ENCODE peak calls at places on chromosomes 12 and 14, in five cellular contexts. One of them, this sample, is unnamed.

GRCh38 chr12:88298761-88299242 is 156.7 kb downstream of the TMTC3 start:
- DNase-seq in cardiac muscle cell: peak
- DNase-seq in DND-41: no peak
- DNase-seq in cardiac fibroblast: peak
- DNase-seq in effector memory CD4-positive, alpha-beta T cell: no peak
- DNase-seq in this sample: no peak

GRCh38 chr12:102681747-102682146 is 201.4 kb upstream of the IGF1 start:
- DNase-seq in cardiac muscle cell: no peak
- DNase-seq in DND-41: no peak
- DNase-seq in cardiac fibroblast: no peak
- DNase-seq in effector memory CD4-positive, alpha-beta T cell: no peak
- DNase-seq in this sample: no peak

GRCh38 chr12:131004166-131004565 is 50.5 kb downstream of the ADGRD1 start:
- DNase-seq in cardiac muscle cell: no peak
- DNase-seq in DND-41: no peak
- DNase-seq in cardiac fibroblast: no peak
- DNase-seq in effector memory CD4-positive, alpha-beta T cell: no peak
- DNase-seq in this sample: no peak

GRCh38 chr14:64960762-64961276 is 11.3 kb downstream of the RAB15 start:
- DNase-seq in cardiac muscle cell: no peak
- DNase-seq in DND-41: no peak
- DNase-seq in cardiac fibroblast: no peak
- DNase-seq in effector memory CD4-positive, alpha-beta T cell: no peak
- DNase-seq in this sample: no peak

GRCh38 chr12:30201301-30202160 is 417.8 kb upstream of the TMTC1 start:
- DNase-seq in cardiac muscle cell: peak
- DNase-seq in DND-41: no peak
- DNase-seq in cardiac fibroblast: peak
- DNase-seq in effector memory CD4-positive, alpha-beta T cell: no peak
- DNase-seq in this sample: no peak

GRCh38 chr14:50530358-50530757 is 2.0 kb downstream of the MAP4K5 start:
- DNase-seq in cardiac muscle cell: no peak
- DNase-seq in DND-41: no peak
- DNase-seq in cardiac fibroblast: peak
- DNase-seq in effector memory CD4-positive, alpha-beta T cell: no peak
- DNase-seq in this sample: no peak

GRCh38 chr14:58829594-58829993 is 191.8 kb downstream of the DACT1 start:
- DNase-seq in cardiac muscle cell: no peak
- DNase-seq in DND-41: no peak
- DNase-seq in cardiac fibroblast: peak
- DNase-seq in effector memory CD4-positive, alpha-beta T cell: no peak
- DNase-seq in this sample: no peak

GRCh38 chr14:30621354-30621953 is 665 bp upstream of the SCFD1 start:
- DNase-seq in cardiac muscle cell: peak
- DNase-seq in DND-41: peak
- DNase-seq in cardiac fibroblast: peak
- DNase-seq in effector memory CD4-positive, alpha-beta T cell: no peak
- DNase-seq in this sample: peak

GRCh38 chr12:7915911-7916403 is 20.0 kb downstream of the SLC2A3 start:
- DNase-seq in cardiac muscle cell: no peak
- DNase-seq in DND-41: no peak
- DNase-seq in cardiac fibroblast: no peak
- DNase-seq in effector memory CD4-positive, alpha-beta T cell: no peak
- DNase-seq in this sample: peak

GRCh38 chr14:90522585-90523191 is 125.9 kb downstream of the CALM1 start:
- DNase-seq in cardiac muscle cell: no peak
- DNase-seq in DND-41: no peak
- DNase-seq in cardiac fibroblast: no peak
- DNase-seq in effector memory CD4-positive, alpha-beta T cell: no peak
- DNase-seq in this sample: no peak

GRCh38 chr14:104931771-104932675 is 7.3 kb downstream of the PLD4 start:
- DNase-seq in cardiac muscle cell: peak
- DNase-seq in DND-41: no peak
- DNase-seq in cardiac fibroblast: no peak
- DNase-seq in effector memory CD4-positive, alpha-beta T cell: no peak
- DNase-seq in this sample: no peak

GRCh38 chr12:132429932-132430643 is 59.9 kb upstream of the FBRSL1 start:
- DNase-seq in cardiac muscle cell: no peak
- DNase-seq in DND-41: peak
- DNase-seq in cardiac fibroblast: peak
- DNase-seq in effector memory CD4-positive, alpha-beta T cell: peak
- DNase-seq in this sample: peak

GRCh38 chr12:52356762-52357580 is 10.3 kb downstream of the KRT85 start:
- DNase-seq in cardiac muscle cell: no peak
- DNase-seq in DND-41: no peak
- DNase-seq in cardiac fibroblast: no peak
- DNase-seq in effector memory CD4-positive, alpha-beta T cell: no peak
- DNase-seq in this sample: no peak

GRCh38 chr12:77999074-77999715 is 168.5 kb downstream of the NAV3 start:
- DNase-seq in cardiac muscle cell: no peak
- DNase-seq in DND-41: no peak
- DNase-seq in cardiac fibroblast: no peak
- DNase-seq in effector memory CD4-positive, alpha-beta T cell: no peak
- DNase-seq in this sample: no peak

GRCh38 chr12:80935076-80935475 is 2.7 kb downstream of the LIN7A start:
- DNase-seq in cardiac muscle cell: no peak
- DNase-seq in DND-41: no peak
- DNase-seq in cardiac fibroblast: no peak
- DNase-seq in effector memory CD4-positive, alpha-beta T cell: no peak
- DNase-seq in this sample: no peak

GRCh38 chr14:54829486-54830224 is 73.0 kb downstream of the GCH1 start:
- DNase-seq in cardiac muscle cell: no peak
- DNase-seq in DND-41: no peak
- DNase-seq in cardiac fibroblast: no peak
- DNase-seq in effector memory CD4-positive, alpha-beta T cell: no peak
- DNase-seq in this sample: no peak

GRCh38 chr12:110530511-110530910 is 28.4 kb downstream of the RAD9B start:
- DNase-seq in cardiac muscle cell: peak
- DNase-seq in DND-41: no peak
- DNase-seq in cardiac fibroblast: no peak
- DNase-seq in effector memory CD4-positive, alpha-beta T cell: no peak
- DNase-seq in this sample: no peak

GRCh38 chr12:24421759-24422158 is 472.3 kb upstream of the SOX5 start:
- DNase-seq in cardiac muscle cell: no peak
- DNase-seq in DND-41: no peak
- DNase-seq in cardiac fibroblast: no peak
- DNase-seq in effector memory CD4-positive, alpha-beta T cell: no peak
- DNase-seq in this sample: no peak

GRCh38 chr12:8941691-8942478 is 7.6 kb downstream of the M6PR start:
- DNase-seq in cardiac muscle cell: no peak
- DNase-seq in DND-41: no peak
- DNase-seq in cardiac fibroblast: no peak
- DNase-seq in effector memory CD4-positive, alpha-beta T cell: no peak
- DNase-seq in this sample: no peak

GRCh38 chr14:100193417-100194357 is 34.2 kb upstream of the DEGS2 start:
- DNase-seq in cardiac muscle cell: no peak
- DNase-seq in DND-41: no peak
- DNase-seq in cardiac fibroblast: no peak
- DNase-seq in effector memory CD4-positive, alpha-beta T cell: no peak
- DNase-seq in this sample: no peak

GRCh38 chr12:51528852-51529545 is 62.0 kb upstream of the SCN8A start:
- DNase-seq in cardiac muscle cell: no peak
- DNase-seq in DND-41: no peak
- DNase-seq in cardiac fibroblast: no peak
- DNase-seq in effector memory CD4-positive, alpha-beta T cell: no peak
- DNase-seq in this sample: no peak

GRCh38 chr14:106802413-106803364 is 1276.3 kb downstream of the TMEM121 start:
- DNase-seq in cardiac muscle cell: no peak
- DNase-seq in DND-41: no peak
- DNase-seq in cardiac fibroblast: no peak
- DNase-seq in effector memory CD4-positive, alpha-beta T cell: no peak
- DNase-seq in this sample: no peak

GRCh38 chr12:1518486-1518762 is 76.0 kb downstream of the FBXL14 start:
- DNase-seq in cardiac muscle cell: peak
- DNase-seq in DND-41: no peak
- DNase-seq in cardiac fibroblast: no peak
- DNase-seq in effector memory CD4-positive, alpha-beta T cell: no peak
- DNase-seq in this sample: no peak

GRCh38 chr12:1519642-1520041 is 74.7 kb downstream of the FBXL14 start:
- DNase-seq in cardiac muscle cell: peak
- DNase-seq in DND-41: no peak
- DNase-seq in cardiac fibroblast: no peak
- DNase-seq in effector memory CD4-positive, alpha-beta T cell: no peak
- DNase-seq in this sample: no peak

GRCh38 chr12:1517734-1518485 is 76.5 kb downstream of the FBXL14 start:
- DNase-seq in cardiac muscle cell: no peak
- DNase-seq in DND-41: no peak
- DNase-seq in cardiac fibroblast: no peak
- DNase-seq in effector memory CD4-positive, alpha-beta T cell: no peak
- DNase-seq in this sample: no peak

GRCh38 chr12:1517007-1517406 is 77.4 kb downstream of the FBXL14 start:
- DNase-seq in cardiac muscle cell: peak
- DNase-seq in DND-41: peak
- DNase-seq in cardiac fibroblast: peak
- DNase-seq in effector memory CD4-positive, alpha-beta T cell: no peak
- DNase-seq in this sample: no peak

GRCh38 chr12:1518763-1519516 is 75.4 kb downstream of the FBXL14 start:
- DNase-seq in cardiac muscle cell: peak
- DNase-seq in DND-41: no peak
- DNase-seq in cardiac fibroblast: peak
- DNase-seq in effector memory CD4-positive, alpha-beta T cell: no peak
- DNase-seq in this sample: no peak
- H3K4me3 ChIP-seq in cardiac muscle cell: no peak
- H3K4me3 ChIP-seq in DND-41: no peak
- H3K4me3 ChIP-seq in cardiac fibroblast: peak
- H3K4me3 ChIP-seq in effector memory CD4-positive, alpha-beta T cell: no peak
- H3K4me3 ChIP-seq in this sample: no peak

GRCh38 chr14:88005050-88005481 is at the start of gene GPR65:
- DNase-seq in cardiac muscle cell: no peak
- DNase-seq in DND-41: peak
- DNase-seq in cardiac fibroblast: peak
- DNase-seq in effector memory CD4-positive, alpha-beta T cell: peak
- DNase-seq in this sample: peak
- H3K4me3 ChIP-seq in cardiac muscle cell: no peak
- H3K4me3 ChIP-seq in DND-41: peak
- H3K4me3 ChIP-seq in cardiac fibroblast: no peak
- H3K4me3 ChIP-seq in effector memory CD4-positive, alpha-beta T cell: peak
- H3K4me3 ChIP-seq in this sample: peak

GRCh38 chr14:101504096-101504948 is 57.0 kb upstream of the DIO3 start:
- DNase-seq in cardiac muscle cell: no peak
- DNase-seq in DND-41: no peak
- DNase-seq in cardiac fibroblast: no peak
- DNase-seq in effector memory CD4-positive, alpha-beta T cell: no peak
- DNase-seq in this sample: no peak
- H3K4me3 ChIP-seq in cardiac muscle cell: no peak
- H3K4me3 ChIP-seq in DND-41: no peak
- H3K4me3 ChIP-seq in cardiac fibroblast: no peak
- H3K4me3 ChIP-seq in effector memory CD4-positive, alpha-beta T cell: no peak
- H3K4me3 ChIP-seq in this sample: no peak

GRCh38 chr14:36649872-36650650 is 11.6 kb upstream of the PAX9 start:
- DNase-seq in cardiac muscle cell: no peak
- DNase-seq in DND-41: no peak
- DNase-seq in cardiac fibroblast: no peak
- DNase-seq in effector memory CD4-positive, alpha-beta T cell: no peak
- DNase-seq in this sample: no peak

GRCh38 chr14:36647827-36648753 is 13.6 kb upstream of the PAX9 start:
- DNase-seq in cardiac muscle cell: peak
- DNase-seq in DND-41: no peak
- DNase-seq in cardiac fibroblast: peak
- DNase-seq in effector memory CD4-positive, alpha-beta T cell: no peak
- DNase-seq in this sample: no peak

GRCh38 chr14:36652542-36653201 is 9.0 kb upstream of the PAX9 start:
- DNase-seq in cardiac muscle cell: no peak
- DNase-seq in DND-41: no peak
- DNase-seq in cardiac fibroblast: no peak
- DNase-seq in effector memory CD4-positive, alpha-beta T cell: no peak
- DNase-seq in this sample: no peak

GRCh38 chr14:36647417-36647826 is 14.2 kb upstream of the PAX9 start:
- DNase-seq in cardiac muscle cell: no peak
- DNase-seq in DND-41: no peak
- DNase-seq in cardiac fibroblast: no peak
- DNase-seq in effector memory CD4-positive, alpha-beta T cell: no peak
- DNase-seq in this sample: no peak

GRCh38 chr14:36646664-36647416 is 14.8 kb upstream of the PAX9 start:
- DNase-seq in cardiac muscle cell: no peak
- DNase-seq in DND-41: no peak
- DNase-seq in cardiac fibroblast: no peak
- DNase-seq in effector memory CD4-positive, alpha-beta T cell: no peak
- DNase-seq in this sample: no peak
- H3K4me3 ChIP-seq in cardiac muscle cell: peak
- H3K4me3 ChIP-seq in DND-41: no peak
- H3K4me3 ChIP-seq in cardiac fibroblast: no peak
- H3K4me3 ChIP-seq in effector memory CD4-positive, alpha-beta T cell: no peak
- H3K4me3 ChIP-seq in this sample: no peak

This sample was measured in CD4-positive, alpha-beta memory T cell.